ENCODE peak calls at places on chromosomes 12 and 14, in seven cellular contexts. One of them, this sample, is unnamed.

GRCh38 chr12:89350661-89351488 is 1.4 kb downstream of the DUSP6 start:
- DNase-seq in GM12865: peak
- DNase-seq in suprapubic skin: no peak
- DNase-seq in astrocyte of the spinal cord: peak
- DNase-seq in osteoblast: peak
- DNase-seq in prostate gland: no peak
- DNase-seq in tibial artery: no peak
- DNase-seq in this sample: peak

GRCh38 chr12:89674326-89674942 is 34.2 kb downstream of the ATP2B1 start:
- DNase-seq in tibial artery: no peak
- DNase-seq in astrocyte of the spinal cord: no peak
- DNase-seq in suprapubic skin: no peak
- DNase-seq in prostate gland: no peak
- DNase-seq in osteoblast: no peak
- DNase-seq in GM12865: no peak
- DNase-seq in this sample: no peak

GRCh38 chr14:82905762-82906161 is 1372.1 kb upstream of the SEL1L start:
- DNase-seq in GM12865: no peak
- DNase-seq in suprapubic skin: no peak
- DNase-seq in prostate gland: no peak
- DNase-seq in tibial artery: no peak
- DNase-seq in osteoblast: no peak
- DNase-seq in astrocyte of the spinal cord: no peak
- DNase-seq in this sample: no peak

GRCh38 chr14:99229654-99230215 is 42.3 kb downstream of the BCL11B start:
- DNase-seq in astrocyte of the spinal cord: no peak
- DNase-seq in GM12865: no peak
- DNase-seq in osteoblast: no peak
- DNase-seq in tibial artery: no peak
- DNase-seq in suprapubic skin: no peak
- DNase-seq in prostate gland: no peak
- DNase-seq in this sample: no peak

GRCh38 chr14:43765474-43765873 is 741.6 kb downstream of the FSCB start:
- DNase-seq in suprapubic skin: no peak
- DNase-seq in GM12865: no peak
- DNase-seq in prostate gland: no peak
- DNase-seq in tibial artery: no peak
- DNase-seq in osteoblast: no peak
- DNase-seq in astrocyte of the spinal cord: peak
- DNase-seq in this sample: no peak

GRCh38 chr14:57928732-57929131 is 62.8 kb upstream of the SLC35F4 start:
- DNase-seq in osteoblast: no peak
- DNase-seq in astrocyte of the spinal cord: no peak
- DNase-seq in GM12865: no peak
- DNase-seq in tibial artery: no peak
- DNase-seq in prostate gland: no peak
- DNase-seq in suprapubic skin: no peak
- DNase-seq in this sample: no peak

GRCh38 chr12:51941011-51941561 is 10.4 kb upstream of the ACVR1B start:
- DNase-seq in suprapubic skin: no peak
- DNase-seq in GM12865: no peak
- DNase-seq in tibial artery: no peak
- DNase-seq in prostate gland: no peak
- DNase-seq in astrocyte of the spinal cord: peak
- DNase-seq in osteoblast: no peak
- DNase-seq in this sample: no peak

GRCh38 chr12:31007153-31007495 is 66.5 kb upstream of the DDX11 start:
- DNase-seq in prostate gland: no peak
- DNase-seq in GM12865: no peak
- DNase-seq in suprapubic skin: no peak
- DNase-seq in osteoblast: no peak
- DNase-seq in astrocyte of the spinal cord: no peak
- DNase-seq in tibial artery: no peak
- DNase-seq in this sample: no peak

GRCh38 chr12:98601924-98602323 is 8.4 kb downstream of the SLC25A3 start:
- DNase-seq in tibial artery: no peak
- DNase-seq in osteoblast: no peak
- DNase-seq in astrocyte of the spinal cord: no peak
- DNase-seq in GM12865: no peak
- DNase-seq in suprapubic skin: no peak
- DNase-seq in prostate gland: no peak
- DNase-seq in this sample: no peak

GRCh38 chr14:83463500-83464098 is 1929.9 kb upstream of the SEL1L start:
- DNase-seq in prostate gland: peak
- DNase-seq in osteoblast: no peak
- DNase-seq in GM12865: peak
- DNase-seq in tibial artery: peak
- DNase-seq in astrocyte of the spinal cord: peak
- DNase-seq in suprapubic skin: no peak
- DNase-seq in this sample: peak

GRCh38 chr14:54792288-54792687 is 110.3 kb downstream of the GCH1 start:
- DNase-seq in astrocyte of the spinal cord: no peak
- DNase-seq in GM12865: no peak
- DNase-seq in prostate gland: no peak
- DNase-seq in osteoblast: no peak
- DNase-seq in suprapubic skin: no peak
- DNase-seq in tibial artery: no peak
- DNase-seq in this sample: no peak

GRCh38 chr12:91355150-91356006 is 172.8 kb upstream of the DCN start:
- DNase-seq in astrocyte of the spinal cord: peak
- DNase-seq in osteoblast: peak
- DNase-seq in tibial artery: peak
- DNase-seq in GM12865: peak
- DNase-seq in prostate gland: peak
- DNase-seq in suprapubic skin: peak
- DNase-seq in this sample: peak

GRCh38 chr14:38210168-38210567 is 2.5 kb downstream of the SSTR1 start:
- DNase-seq in suprapubic skin: no peak
- DNase-seq in prostate gland: no peak
- DNase-seq in GM12865: no peak
- DNase-seq in astrocyte of the spinal cord: peak
- DNase-seq in tibial artery: peak
- DNase-seq in osteoblast: no peak
- DNase-seq in this sample: no peak

GRCh38 chr14:98692832-98693231 is 579.2 kb downstream of the BCL11B start:
- DNase-seq in tibial artery: no peak
- DNase-seq in suprapubic skin: no peak
- DNase-seq in astrocyte of the spinal cord: no peak
- DNase-seq in osteoblast: no peak
- DNase-seq in GM12865: peak
- DNase-seq in prostate gland: no peak
- DNase-seq in this sample: no peak

GRCh38 chr14:89129570-89129969 is 287.5 kb downstream of the FOXN3 start:
- DNase-seq in osteoblast: no peak
- DNase-seq in prostate gland: no peak
- DNase-seq in GM12865: no peak
- DNase-seq in astrocyte of the spinal cord: no peak
- DNase-seq in tibial artery: no peak
- DNase-seq in suprapubic skin: no peak
- DNase-seq in this sample: no peak

GRCh38 chr12:69844416-69844815 is 19.4 kb downstream of the MYRFL start:
- DNase-seq in astrocyte of the spinal cord: no peak
- DNase-seq in tibial artery: no peak
- DNase-seq in GM12865: no peak
- DNase-seq in suprapubic skin: no peak
- DNase-seq in prostate gland: no peak
- DNase-seq in osteoblast: no peak
- DNase-seq in this sample: no peak

GRCh38 chr12:78802593-78802992 is 62.0 kb upstream of the SYT1 start:
- DNase-seq in astrocyte of the spinal cord: peak
- DNase-seq in tibial artery: no peak
- DNase-seq in prostate gland: no peak
- DNase-seq in osteoblast: peak
- DNase-seq in suprapubic skin: no peak
- DNase-seq in GM12865: no peak
- DNase-seq in this sample: no peak

GRCh38 chr14:91873476-91874265 is 6.3 kb upstream of the TC2N start:
- DNase-seq in tibial artery: no peak
- DNase-seq in osteoblast: no peak
- DNase-seq in prostate gland: no peak
- DNase-seq in GM12865: peak
- DNase-seq in astrocyte of the spinal cord: no peak
- DNase-seq in suprapubic skin: no peak
- DNase-seq in this sample: peak

GRCh38 chr12:26870491-26871419 is 37.8 kb upstream of the ITPR2 start:
- DNase-seq in suprapubic skin: no peak
- DNase-seq in astrocyte of the spinal cord: peak
- DNase-seq in prostate gland: peak
- DNase-seq in GM12865: peak
- DNase-seq in tibial artery: no peak
- DNase-seq in osteoblast: no peak
- DNase-seq in this sample: no peak

GRCh38 chr12:119676022-119676421 is 8.1 kb downstream of the PRKAB1 start:
- DNase-seq in osteoblast: no peak
- DNase-seq in GM12865: no peak
- DNase-seq in prostate gland: no peak
- DNase-seq in tibial artery: no peak
- DNase-seq in suprapubic skin: no peak
- DNase-seq in astrocyte of the spinal cord: no peak
- DNase-seq in this sample: no peak

GRCh38 chr12:54146506-54147145 is 42.2 kb downstream of the SMUG1 start:
- DNase-seq in osteoblast: no peak
- DNase-seq in tibial artery: no peak
- DNase-seq in GM12865: no peak
- DNase-seq in astrocyte of the spinal cord: no peak
- DNase-seq in prostate gland: no peak
- DNase-seq in suprapubic skin: no peak
- DNase-seq in this sample: no peak

GRCh38 chr14:23351681-23352505 is 794 bp downstream of the SLC22A17 start:
- DNase-seq in GM12865: no peak
- DNase-seq in suprapubic skin: no peak
- DNase-seq in osteoblast: peak
- DNase-seq in astrocyte of the spinal cord: no peak
- DNase-seq in tibial artery: no peak
- DNase-seq in prostate gland: no peak
- DNase-seq in this sample: no peak

GRCh38 chr14:99808515-99808914 is 15.3 kb downstream of the EML1 start:
- DNase-seq in GM12865: no peak
- DNase-seq in astrocyte of the spinal cord: no peak
- DNase-seq in osteoblast: no peak
- DNase-seq in suprapubic skin: no peak
- DNase-seq in prostate gland: no peak
- DNase-seq in tibial artery: no peak
- DNase-seq in this sample: no peak

GRCh38 chr12:130334937-130335336 is 2.8 kb upstream of the PIWIL1 start:
- DNase-seq in tibial artery: no peak
- DNase-seq in astrocyte of the spinal cord: no peak
- DNase-seq in prostate gland: no peak
- DNase-seq in osteoblast: no peak
- DNase-seq in suprapubic skin: no peak
- DNase-seq in GM12865: no peak
- DNase-seq in this sample: no peak

GRCh38 chr12:19965196-19966038 is 402.9 kb upstream of the PDE3A start:
- DNase-seq in GM12865: no peak
- DNase-seq in astrocyte of the spinal cord: no peak
- DNase-seq in suprapubic skin: no peak
- DNase-seq in osteoblast: no peak
- DNase-seq in tibial artery: no peak
- DNase-seq in prostate gland: no peak
- DNase-seq in this sample: no peak

GRCh38 chr12:77033658-77034164 is 31.7 kb downstream of the E2F7 start:
- DNase-seq in GM12865: no peak
- DNase-seq in prostate gland: no peak
- DNase-seq in tibial artery: no peak
- DNase-seq in osteoblast: no peak
- DNase-seq in astrocyte of the spinal cord: no peak
- DNase-seq in suprapubic skin: no peak
- DNase-seq in this sample: no peak

GRCh38 chr14:90093942-90094595 is 32.3 kb downstream of the KCNK13 start:
- DNase-seq in prostate gland: no peak
- DNase-seq in tibial artery: no peak
- DNase-seq in suprapubic skin: no peak
- DNase-seq in osteoblast: peak
- DNase-seq in astrocyte of the spinal cord: peak
- DNase-seq in GM12865: no peak
- DNase-seq in this sample: no peak

DNA sequence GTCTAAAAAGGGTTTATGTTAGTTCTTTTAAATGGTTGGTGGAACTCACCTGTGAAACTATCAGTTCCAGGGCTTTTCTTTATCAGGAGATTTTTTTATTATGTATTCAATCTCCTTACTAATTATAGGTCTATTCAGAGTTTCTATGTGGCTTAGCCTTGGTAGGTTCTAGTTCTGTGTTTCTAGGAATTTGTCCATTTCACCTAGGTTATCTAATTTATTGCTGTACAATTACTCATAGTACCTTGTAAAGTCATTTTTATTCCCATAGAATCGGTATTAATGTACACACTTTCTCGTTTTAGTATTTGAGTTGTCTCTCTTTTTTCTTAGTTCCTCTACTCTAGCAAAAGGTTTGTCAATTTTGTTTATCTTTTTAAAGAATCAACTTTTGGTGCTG is 59.0 kb downstream of the BORCS5 start:
- DNase-seq in astrocyte of the spinal cord: no peak
- DNase-seq in GM12865: no peak
- DNase-seq in prostate gland: no peak
- DNase-seq in osteoblast: no peak
- DNase-seq in suprapubic skin: no peak
- DNase-seq in tibial artery: no peak
- DNase-seq in this sample: no peak
- TF ChIP-seq CTCF in astrocyte of the spinal cord: no peak
- TF ChIP-seq CTCF in GM12865: no peak
- TF ChIP-seq CTCF in prostate gland: no peak
- TF ChIP-seq CTCF in osteoblast: no peak
- TF ChIP-seq CTCF in suprapubic skin: no peak
- TF ChIP-seq CTCF in tibial artery: no peak
- TF ChIP-seq CTCF in this sample: no peak

GRCh38 chr14:106522990-106523389 is 996.6 kb downstream of the TMEM121 start:
- DNase-seq in tibial artery: no peak
- DNase-seq in GM12865: no peak
- DNase-seq in suprapubic skin: no peak
- DNase-seq in osteoblast: no peak
- DNase-seq in astrocyte of the spinal cord: no peak
- DNase-seq in prostate gland: no peak
- DNase-seq in this sample: no peak

GRCh38 chr14:106513302-106513701 is 986.9 kb downstream of the TMEM121 start:
- DNase-seq in suprapubic skin: no peak
- DNase-seq in tibial artery: no peak
- DNase-seq in astrocyte of the spinal cord: no peak
- DNase-seq in osteoblast: no peak
- DNase-seq in GM12865: no peak
- DNase-seq in prostate gland: no peak
- DNase-seq in this sample: no peak

GRCh38 chr14:106518054-106518943 is 991.9 kb downstream of the TMEM121 start:
- DNase-seq in osteoblast: no peak
- DNase-seq in astrocyte of the spinal cord: no peak
- DNase-seq in tibial artery: no peak
- DNase-seq in prostate gland: no peak
- DNase-seq in GM12865: peak
- DNase-seq in suprapubic skin: no peak
- DNase-seq in this sample: peak
- TF ChIP-seq CTCF in osteoblast: no peak
- TF ChIP-seq CTCF in astrocyte of the spinal cord: no peak
- TF ChIP-seq CTCF in tibial artery: no peak
- TF ChIP-seq CTCF in prostate gland: no peak
- TF ChIP-seq CTCF in GM12865: peak
- TF ChIP-seq CTCF in suprapubic skin: no peak
- TF ChIP-seq CTCF in this sample: peak

GRCh38 chr12:47634127-47634526 is 71.7 kb downstream of the RPAP3 start:
- DNase-seq in astrocyte of the spinal cord: no peak
- DNase-seq in osteoblast: peak
- DNase-seq in tibial artery: no peak
- DNase-seq in prostate gland: no peak
- DNase-seq in suprapubic skin: no peak
- DNase-seq in GM12865: no peak
- DNase-seq in this sample: no peak
- TF ChIP-seq CTCF in astrocyte of the spinal cord: no peak
- TF ChIP-seq CTCF in osteoblast: no peak
- TF ChIP-seq CTCF in tibial artery: no peak
- TF ChIP-seq CTCF in prostate gland: no peak
- TF ChIP-seq CTCF in suprapubic skin: no peak
- TF ChIP-seq CTCF in GM12865: no peak
- TF ChIP-seq CTCF in this sample: no peak

GRCh38 chr12:42482820-42483533 is 106.6 kb downstream of the PRICKLE1 start:
- DNase-seq in GM12865: peak
- DNase-seq in tibial artery: peak
- DNase-seq in astrocyte of the spinal cord: peak
- DNase-seq in osteoblast: peak
- DNase-seq in prostate gland: peak
- DNase-seq in suprapubic skin: peak
- DNase-seq in this sample: peak
- TF ChIP-seq CTCF in GM12865: peak
- TF ChIP-seq CTCF in tibial artery: peak
- TF ChIP-seq CTCF in astrocyte of the spinal cord: peak
- TF ChIP-seq CTCF in osteoblast: peak
- TF ChIP-seq CTCF in prostate gland: peak
- TF ChIP-seq CTCF in suprapubic skin: peak
- TF ChIP-seq CTCF in this sample: peak

This sample was measured in GM13977.